ENCODE peak calls at places on chromosomes 13 and 19, in seven cellular contexts. N is SK-N-SH, G is GM12878, X is HepG2, A is K562, I is GM12891, H is H1. L is an unnamed sample.

GRCh38 chr19:35240322-35240721 is 8.5 kb upstream of the LSR start:
- DNase-seq in A (no peak), N (no peak), H (no peak), I (no peak), X (no peak), G (peak; percentile 17), L (no peak)

GRCh38 chr13:23433171-23434153 is at the start of gene SACS:
- DNase-seq in N (peak; percentile 81), H (peak; percentile 83), A (no peak), G (no peak), I (no peak), X (no peak), L (no peak)

GRCh38 chr19:49953376-49953775 is 7.6 kb downstream of the SIGLEC11 start:
- DNase-seq in H (no peak), I (no peak), X (no peak), N (no peak), G (no peak), A (no peak), L (no peak)

GRCh38 chr19:50891253-50891625 is 18.0 kb downstream of the KLK2 start:
- DNase-seq in H (no peak), G (no peak), X (no peak), N (no peak), A (no peak), I (no peak), L (no peak)

GRCh38 chr19:1651061-1651547 is 1.3 kb downstream of the TCF3 start:
- DNase-seq in H (peak; percentile 76), X (no peak), N (peak; percentile 73), I (no peak), G (peak; percentile 56), A (no peak), L (no peak)

GRCh38 chr19:4260605-4261191 is 13.8 kb downstream of the YJU2 start:
- DNase-seq in N (no peak), I (no peak), G (no peak), A (no peak), X (no peak), H (no peak), L (no peak)

GRCh38 chr13:24074687-24075086 is 85.8 kb upstream of the SPATA13 start:
- DNase-seq in N (no peak), X (no peak), I (no peak), G (no peak), A (no peak), H (no peak), L (no peak)

GRCh38 chr13:50285283-50285682 is 270.0 kb downstream of the KCNRG start:
- DNase-seq in G (no peak), X (no peak), I (no peak), N (no peak), A (no peak), H (no peak), L (no peak)

GRCh38 chr19:29521291-29522075 is 4.3 kb upstream of the VSTM2B start:
- DNase-seq in H (no peak), N (no peak), G (no peak), A (no peak), X (no peak), I (no peak), L (no peak)

GRCh38 chr19:43504426-43505185 is at the start of gene PHLDB3:
- DNase-seq in X (peak; percentile 38), G (no peak), I (no peak), A (peak; percentile 49), H (no peak), N (peak; percentile 70), L (no peak)

GRCh38 chr13:54628383-54628782 is 1599.8 kb downstream of the OLFM4 start:
- DNase-seq in I (no peak), X (no peak), G (no peak), H (no peak), A (no peak), N (no peak), L (no peak)

GRCh38 chr19:18932216-18932841 is 8.7 kb downstream of the HOMER3 start:
- DNase-seq in I (peak; percentile 91), X (no peak), N (peak; percentile 99), G (no peak), A (peak; percentile 98), H (peak; percentile 99), L (peak; percentile 89)

GRCh38 chr19:40411125-40411842 is 1.9 kb downstream of the PRX start:
- DNase-seq in X (no peak), A (no peak), G (no peak), I (no peak), H (no peak), N (peak; percentile 12), L (no peak)

GRCh38 chr19:33500586-33500985 is 21.0 kb downstream of the PEPD start:
- DNase-seq in N (no peak), I (no peak), G (no peak), A (no peak), H (no peak), X (no peak), L (no peak)

GRCh38 chr13:111210945-111211469 is 95.9 kb downstream of the ARHGEF7 start:
- DNase-seq in I (no peak), A (no peak), N (no peak), X (no peak), G (no peak), H (no peak), L (no peak)

GRCh38 chr19:8526345-8527062 is 12.5 kb upstream of the ZNF414 start:
- DNase-seq in N (peak; percentile 95), I (no peak), A (peak; percentile 87), X (peak; percentile 87), H (peak; percentile 97), G (no peak), L (no peak)

GRCh38 chr19:14482112-14482941 is 7.2 kb upstream of the PTGER1 start:
- DNase-seq in G (no peak), N (no peak), X (no peak), I (no peak), H (no peak), A (no peak), L (no peak)

GRCh38 chr19:29843180-29844051 is 31.6 kb downstream of the CCNE1 start:
- DNase-seq in N (no peak), X (no peak), I (no peak), A (peak; percentile 46), G (no peak), H (peak; percentile 63), L (no peak)

GRCh38 chr19:36136975-36137686 is 2.7 kb upstream of the CAPNS1 start:
- DNase-seq in X (no peak), G (no peak), H (no peak), A (no peak), N (no peak), I (no peak), L (no peak)

GRCh38 chr13:21227917-21228316 is 51.5 kb downstream of the MRPL57 start:
- DNase-seq in A (no peak), N (no peak), X (peak; percentile 15), H (no peak), I (no peak), G (no peak), L (no peak)

GRCh38 chr13:67076378-67076777 is 153.8 kb downstream of the PCDH9 start:
- DNase-seq in X (no peak), A (no peak), I (no peak), H (no peak), N (no peak), G (no peak), L (no peak)

GRCh38 chr13:22744688-22745452 is 435.9 kb upstream of the SGCG start:
- DNase-seq in G (no peak), I (no peak), A (no peak), N (no peak), X (no peak), H (no peak), L (no peak)

GRCh38 chr19:23758187-23759074 is at the start of gene ZNF681:
- DNase-seq in N (peak; percentile 85), I (peak; percentile 58), H (peak; percentile 57), X (no peak), G (peak; percentile 63), A (peak; percentile 82), L (peak; percentile 43)
- TF ChIP-seq POLR2AphosphoS5 in N (peak; percentile 94), I (no peak), H (peak; percentile 44), X (no peak), G (peak; percentile 70), A (peak; percentile 90), L (peak; percentile 77)

GRCh38 chr13:64453831-64454230 is 2776.3 kb downstream of the PCDH9 start:
- DNase-seq in I (no peak), X (no peak), N (peak; percentile 14), A (no peak), H (no peak), G (no peak), L (no peak)
- TF ChIP-seq TAF1 in I (no peak), X (no peak), N (no peak), A (no peak), H (no peak), G (no peak), L (no peak)

DNA sequence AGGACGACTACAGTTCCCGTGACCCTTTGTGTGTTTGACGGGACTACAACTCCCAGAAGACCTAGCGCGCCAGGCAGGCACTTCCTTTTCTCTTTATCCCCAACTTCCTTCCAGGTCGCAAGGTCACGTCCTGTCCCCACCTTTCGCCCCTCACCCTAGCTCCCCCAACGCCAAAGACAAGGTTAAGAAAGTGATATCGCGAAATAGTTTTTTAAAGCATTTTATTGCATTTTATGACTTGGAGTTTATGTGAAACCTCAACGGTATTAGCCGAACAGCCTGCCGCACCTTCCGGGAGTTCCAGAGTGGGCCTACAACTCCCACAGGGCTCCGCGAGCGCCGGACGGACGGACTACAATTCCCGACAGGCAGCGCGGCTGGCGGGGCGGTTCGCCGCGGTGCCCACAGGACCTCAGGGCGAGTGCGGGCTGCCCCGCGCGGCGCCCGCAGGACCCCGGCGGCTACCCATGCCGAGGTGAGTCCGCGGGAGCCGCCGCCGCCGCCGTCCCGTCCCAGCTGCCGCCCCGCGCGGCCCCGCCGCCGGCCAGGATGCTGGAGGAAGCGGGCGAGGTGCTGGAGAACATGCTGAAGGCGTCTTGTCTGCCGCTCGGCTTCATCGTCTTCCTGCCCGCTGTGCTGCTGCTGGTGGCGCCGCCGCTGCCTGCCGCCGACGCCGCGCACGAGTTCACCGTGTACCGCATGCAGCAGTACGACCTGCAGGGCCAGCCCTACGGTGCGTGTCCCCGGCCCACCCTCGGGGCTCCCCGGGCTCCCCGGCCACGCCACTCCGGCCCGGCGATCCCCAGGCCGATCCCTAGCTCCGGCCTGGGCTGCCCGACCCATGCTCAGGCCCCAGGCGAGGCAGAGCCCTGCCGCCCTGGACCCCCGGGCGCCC is at the start of gene NCLN:
- DNase-seq in X (peak; percentile 90), G (peak; percentile 92), H (peak; percentile 95), N (peak; percentile 96), A (peak; percentile 87), I (peak; percentile 86), L (peak; percentile 77)
- TF ChIP-seq POLR2AphosphoS5 in X (peak; percentile 29), G (peak; percentile 25), H (peak; percentile 65), N (no peak), A (peak; percentile 61), I (no peak), L (peak; percentile 35)

DNA sequence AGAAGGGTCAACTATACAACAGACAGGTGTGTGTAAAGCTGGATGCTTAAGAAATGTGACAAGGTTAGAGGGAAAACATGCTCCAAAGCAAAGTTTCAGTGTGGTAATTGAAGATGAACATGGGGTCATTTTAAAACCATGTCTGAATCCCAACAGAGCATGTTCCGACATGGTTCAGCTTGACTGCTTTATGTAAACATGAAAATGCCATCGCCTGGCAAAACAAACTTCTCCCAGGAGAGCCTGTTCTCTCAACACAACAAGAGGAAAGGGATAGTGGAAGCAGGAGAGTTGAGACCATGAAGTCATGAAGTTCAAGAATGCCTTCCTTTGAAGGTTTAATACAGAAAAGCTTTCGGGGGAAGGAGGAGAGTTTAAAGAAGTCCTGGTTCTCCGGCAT is 85.8 kb downstream of the EPSTI1 start:
- DNase-seq in G (no peak), I (no peak), X (no peak), A (no peak), H (no peak), N (no peak), L (no peak)
- TF ChIP-seq TAF1 in G (no peak), I (no peak), X (no peak), A (no peak), H (no peak), N (no peak), L (no peak)

GRCh38 chr19:55340784-55341147 is 1.1 kb downstream of the KMT5C start:
- DNase-seq in I (no peak), G (no peak), N (peak; percentile 72), X (no peak), H (no peak), A (no peak), L (no peak)
- TF ChIP-seq POLR2AphosphoS5 in I (no peak), G (no peak), N (no peak), X (no peak), H (no peak), A (no peak), L (no peak)

L was measured in GM12892.